ENCODE peak calls at places on chromosomes 4 and X, in eight cellular contexts. K, X, A, T, M, P, S and Z are unnamed samples.

GRCh38 chr4:88999392-88999791 is 57.6 kb downstream of the FAM13A start:
- DNase-seq in K (no peak), X (no peak), A (no peak), T (no peak), M (no peak), P (no peak), S (no peak), Z (no peak)

GRCh38 chr4:99628040-99628439 is 29.6 kb downstream of the C4orf54 start:
- DNase-seq in K (no peak), X (no peak), A (no peak), T (no peak), M (no peak), P (no peak), S (no peak), Z (no peak)

GRCh38 chr4:82561745-82562552 is at the start of gene TMEM150C:
- DNase-seq in K (peak; percentile 26), X (peak; percentile 74), A (peak; percentile 15), T (no peak), M (peak; percentile 45), P (peak; percentile 6), S (no peak), Z (peak; percentile 71)

GRCh38 chrX:23333842-23334535 is 660 bp upstream of the PTCHD1 start:
- DNase-seq in K (no peak), X (peak; percentile 48), A (no peak), T (no peak), M (no peak), P (no peak), S (no peak), Z (peak; percentile 63)

GRCh38 chr4:88204882-88205281 is 46.4 kb upstream of the ABCG2 start:
- DNase-seq in K (peak; percentile 90), X (peak; percentile 3), A (no peak), T (no peak), M (no peak), P (no peak), S (no peak), Z (no peak)

GRCh38 chrX:37357436-37357835 is 8.3 kb downstream of the PRRG1 start:
- DNase-seq in K (no peak), X (no peak), A (peak; percentile 31), T (no peak), M (no peak), P (no peak), S (no peak), Z (no peak)

GRCh38 chr4:105714071-105714521 is 5.5 kb downstream of the GSTCD start:
- DNase-seq in K (no peak), X (no peak), A (peak; percentile 12), T (no peak), M (no peak), P (no peak), S (no peak), Z (no peak)

GRCh38 chr4:57612279-57612678 is 502.1 kb upstream of the IGFBP7 start:
- DNase-seq in K (no peak), X (peak; percentile 21), A (no peak), T (no peak), M (no peak), P (no peak), S (no peak), Z (no peak)

GRCh38 chr4:11769425-11769824 is 340.7 kb upstream of the HS3ST1 start:
- DNase-seq in K (peak; percentile 51), X (peak; percentile 23), A (peak; percentile 5), T (no peak), M (no peak), P (no peak), S (no peak), Z (no peak)

GRCh38 chr4:1752284-1753041 is 31.1 kb downstream of the TACC3 start:
- DNase-seq in K (peak; percentile 16), X (peak; percentile 85), A (peak; percentile 10), T (no peak), M (no peak), P (no peak), S (no peak), Z (peak; percentile 59)

GRCh38 chr4:48235050-48235449 is 34.6 kb downstream of the TEC start:
- DNase-seq in K (no peak), X (no peak), A (no peak), T (no peak), M (no peak), P (no peak), S (no peak), Z (no peak)

GRCh38 chr4:121989715-121990114 is 37.9 kb upstream of the TRPC3 start:
- DNase-seq in K (peak; percentile 24), X (no peak), A (peak; percentile 55), T (no peak), M (no peak), P (peak; percentile 25), S (no peak), Z (peak; percentile 15)

GRCh38 chr4:104848597-104849225 is 298.0 kb upstream of the TET2 start:
- DNase-seq in K (no peak), X (no peak), A (no peak), T (no peak), M (no peak), P (no peak), S (no peak), Z (no peak)

GRCh38 chrX:49041683-49042529 is 1.3 kb downstream of the TFE3 start:
- DNase-seq in K (peak; percentile 8), X (no peak), A (peak; percentile 65), T (no peak), M (peak; percentile 25), P (peak; percentile 70), S (peak; percentile 13), Z (peak; percentile 21)

GRCh38 chr4:23932935-23933334 is 43.1 kb upstream of the PPARGC1A start:
- DNase-seq in K (no peak), X (no peak), A (no peak), T (no peak), M (no peak), P (peak; percentile 62), S (no peak), Z (peak; percentile 88)

GRCh38 chrX:33415454-33415853 is 204.1 kb upstream of the DMD start:
- DNase-seq in K (no peak), X (no peak), A (no peak), T (no peak), M (no peak), P (no peak), S (no peak), Z (no peak)

GRCh38 chr4:26936284-26937065 is 75.8 kb downstream of the STIM2 start:
- DNase-seq in K (no peak), X (peak; percentile 9), A (peak; percentile 40), T (no peak), M (no peak), P (no peak), S (no peak), Z (no peak)